ENCODE peak calls at places on chromosomes 16 and 17, in four cellular contexts. One of them, this sample, is unnamed.

GRCh38 chr16:49592507-49593422 is 219.2 kb downstream of the C16orf78 start:
- DNase-seq in activated B cell treated with CpG ODN at 0.5 μM for 24 hours: no peak
- DNase-seq in NCI-H2171 treated with DMSO at 0.1 percent for 48 hours: peak; percentile 61
- DNase-seq in skeletal muscle cell: no peak
- DNase-seq in this sample: peak; percentile 36

GRCh38 chr16:9192746-9193145 is 101.3 kb downstream of the HAPSTR1 start:
- DNase-seq in activated B cell treated with CpG ODN at 0.5 μM for 24 hours: no peak
- DNase-seq in NCI-H2171 treated with DMSO at 0.1 percent for 48 hours: no peak
- DNase-seq in skeletal muscle cell: no peak
- DNase-seq in this sample: no peak

GRCh38 chr17:78935419-78936323 is 10.5 kb upstream of the TIMP2 start:
- DNase-seq in activated B cell treated with CpG ODN at 0.5 μM for 24 hours: no peak
- DNase-seq in NCI-H2171 treated with DMSO at 0.1 percent for 48 hours: peak; percentile 83
- DNase-seq in skeletal muscle cell: peak; percentile 96
- DNase-seq in this sample: no peak

GRCh38 chr16:66478733-66479511 is 51.8 kb downstream of the BEAN1 start:
- DNase-seq in activated B cell treated with CpG ODN at 0.5 μM for 24 hours: peak; percentile 63
- DNase-seq in NCI-H2171 treated with DMSO at 0.1 percent for 48 hours: peak; percentile 36
- DNase-seq in skeletal muscle cell: no peak
- DNase-seq in this sample: peak; percentile 39

GRCh38 chr16:66925322-66925840 is at the start of gene RRAD:
- DNase-seq in activated B cell treated with CpG ODN at 0.5 μM for 24 hours: no peak
- DNase-seq in NCI-H2171 treated with DMSO at 0.1 percent for 48 hours: no peak
- DNase-seq in skeletal muscle cell: no peak
- DNase-seq in this sample: no peak

GRCh38 chr16:23403547-23403946 is 49.4 kb downstream of the COG7 start:
- DNase-seq in activated B cell treated with CpG ODN at 0.5 μM for 24 hours: no peak
- DNase-seq in NCI-H2171 treated with DMSO at 0.1 percent for 48 hours: no peak
- DNase-seq in skeletal muscle cell: peak; percentile 25
- DNase-seq in this sample: no peak

GRCh38 chr16:85252461-85252860 is 140.2 kb upstream of the CIBAR2 start:
- DNase-seq in activated B cell treated with CpG ODN at 0.5 μM for 24 hours: no peak
- DNase-seq in NCI-H2171 treated with DMSO at 0.1 percent for 48 hours: peak; percentile 74
- DNase-seq in skeletal muscle cell: no peak
- DNase-seq in this sample: no peak

GRCh38 chr17:47950448-47950847 is 7.2 kb downstream of the PRR15L start:
- DNase-seq in activated B cell treated with CpG ODN at 0.5 μM for 24 hours: no peak
- DNase-seq in NCI-H2171 treated with DMSO at 0.1 percent for 48 hours: no peak
- DNase-seq in skeletal muscle cell: no peak
- DNase-seq in this sample: no peak

GRCh38 chr16:48347191-48347860 is 37.9 kb downstream of the SIAH1 start:
- DNase-seq in activated B cell treated with CpG ODN at 0.5 μM for 24 hours: no peak
- DNase-seq in NCI-H2171 treated with DMSO at 0.1 percent for 48 hours: no peak
- DNase-seq in skeletal muscle cell: no peak
- DNase-seq in this sample: no peak

GRCh38 chr17:79997004-79997673 is 38.5 kb downstream of the TBC1D16 start:
- DNase-seq in activated B cell treated with CpG ODN at 0.5 μM for 24 hours: peak; percentile 41
- DNase-seq in NCI-H2171 treated with DMSO at 0.1 percent for 48 hours: peak; percentile 18
- DNase-seq in skeletal muscle cell: no peak
- DNase-seq in this sample: no peak

GRCh38 chr17:9451919-9452318 is 123.7 kb downstream of the STX8 start:
- DNase-seq in activated B cell treated with CpG ODN at 0.5 μM for 24 hours: no peak
- DNase-seq in NCI-H2171 treated with DMSO at 0.1 percent for 48 hours: no peak
- DNase-seq in skeletal muscle cell: no peak
- DNase-seq in this sample: no peak

GRCh38 chr16:75341934-75342811 is 90.7 kb upstream of the BCAR1 start:
- DNase-seq in activated B cell treated with CpG ODN at 0.5 μM for 24 hours: no peak
- DNase-seq in NCI-H2171 treated with DMSO at 0.1 percent for 48 hours: no peak
- DNase-seq in skeletal muscle cell: peak; percentile 73
- DNase-seq in this sample: peak; percentile 42

GRCh38 chr17:39151680-39152058 is 232 bp upstream of the PLXDC1 start:
- DNase-seq in activated B cell treated with CpG ODN at 0.5 μM for 24 hours: no peak
- DNase-seq in NCI-H2171 treated with DMSO at 0.1 percent for 48 hours: no peak
- DNase-seq in skeletal muscle cell: no peak
- DNase-seq in this sample: no peak